ENCODE peak calls at places on chromosomes 2 and 18, in nine cellular contexts. H is activated CD8-positive, alpha-beta memory T cell treated with anti-CD3 and anti-CD28 coated beads for 24 hours; D is stimulated activated CD4-positive, alpha-beta T cell treated with anti-CD3 and anti-CD28 coated beads, Interleukin-4, amount 100 ng/mL, for 48 hours; P is choroid plexus epithelial cell; C is activated T-helper 1 cell treated with anti-CD3 and anti-CD28 coated beads, Interleukin-12 subunit alpha, Interleukin-12 subunit beta, Interleukin-2, Interleukin-4 antibody, amounts not matched to agents 30 ng/mL and 10 ng/mL and 1 ng/mL, durations not matched to agents 14 hours and 24 hours and 36 hours; T is fibroblast of mammary gland; W is NCI-H2029 treated with DMSO at 0.1 percent for 48 hours; Z is hypothalamus; A is SJSA1. J is an unnamed sample.

GRCh38 chr2:165793779-165794519 is at the start of gene GALNT3:
- DNase-seq in C (peak; percentile 25), A (no peak), D (peak; percentile 7), T (no peak), W (peak; percentile 77), Z (no peak), P (no peak), H (peak; percentile 71), J (peak; percentile 3)

GRCh38 chr2:11187733-11188132 is 32.5 kb downstream of the SLC66A3 start:
- DNase-seq in D (no peak), H (no peak), C (no peak), P (no peak), W (no peak), A (no peak), Z (no peak), T (no peak), J (no peak)

GRCh38 chr2:148642891-148643416 is 1.6 kb upstream of the EPC2 start:
- DNase-seq in A (peak; percentile 31), Z (no peak), P (peak; percentile 95), H (no peak), D (no peak), C (no peak), W (no peak), T (peak; percentile 84), J (no peak)

GRCh38 chr2:209383212-209383611 is 40.6 kb upstream of the MAP2 start:
- DNase-seq in A (peak; percentile 12), C (no peak), T (peak; percentile 86), D (no peak), P (peak; percentile 85), Z (no peak), H (no peak), W (peak; percentile 29), J (no peak)

GRCh38 chr2:175950512-175950911 is 51.6 kb downstream of the LNPK start:
- DNase-seq in P (no peak), A (no peak), D (no peak), T (no peak), C (no peak), Z (no peak), H (no peak), W (no peak), J (no peak)

GRCh38 chr2:132977812-132978529 is 308.0 kb upstream of the LYPD1 start:
- DNase-seq in C (no peak), H (no peak), T (peak; percentile 1), A (no peak), D (no peak), P (peak; percentile 11), Z (no peak), W (no peak), J (no peak)

GRCh38 chr2:239212553-239213419 is 188.0 kb downstream of the HDAC4 start:
- DNase-seq in T (no peak), A (no peak), P (no peak), D (no peak), W (no peak), H (no peak), C (no peak), Z (no peak), J (no peak)

GRCh38 chr18:3593381-3593903 is 143.5 kb downstream of the TGIF1 start:
- DNase-seq in C (no peak), D (no peak), H (peak; percentile 72), P (peak; percentile 95), Z (peak; percentile 75), T (peak; percentile 93), W (no peak), A (peak; percentile 92), J (peak; percentile 81)

GRCh38 chr2:197784956-197785941 is at the start of gene BOLL:
- DNase-seq in Z (no peak), T (no peak), C (no peak), D (no peak), W (no peak), A (no peak), H (no peak), P (no peak), J (no peak)

GRCh38 chr18:1383465-1383864 is 478.8 kb downstream of the ADCYAP1 start:
- DNase-seq in A (no peak), D (no peak), C (no peak), Z (no peak), T (no peak), H (no peak), W (no peak), P (no peak), J (no peak)

GRCh38 chr2:177678939-177679338 is 286.4 kb downstream of the AGPS start:
- DNase-seq in Z (no peak), T (no peak), W (no peak), A (no peak), H (no peak), C (no peak), D (no peak), P (no peak), J (no peak)

GRCh38 chr2:74958277-74959105 is at the start of gene POLE4:
- DNase-seq in D (peak; percentile 93), T (peak; percentile 80), P (peak; percentile 88), C (peak; percentile 89), Z (peak; percentile 81), W (peak; percentile 36), H (peak; percentile 98), A (peak; percentile 94), J (peak; percentile 49)

GRCh38 chr2:218291318-218291933 is 877 bp downstream of the TMBIM1 start:
- DNase-seq in H (no peak), D (no peak), T (peak; percentile 43), W (no peak), P (peak; percentile 43), C (no peak), Z (no peak), A (no peak), J (no peak)

GRCh38 chr2:200787351-200788128 is 24.2 kb upstream of the BZW1 start:
- DNase-seq in T (peak; percentile 98), P (peak; percentile 97), W (no peak), C (no peak), H (no peak), Z (no peak), D (no peak), A (peak; percentile 67), J (peak; percentile 1)

GRCh38 chr2:222410534-222410933 is 13.8 kb upstream of the SGPP2 start:
- DNase-seq in W (peak; percentile 72), P (no peak), D (no peak), C (no peak), A (no peak), Z (no peak), T (no peak), H (no peak), J (no peak)

GRCh38 chr2:225534697-225535096 is 135.2 kb downstream of the NYAP2 start:
- DNase-seq in A (no peak), P (no peak), D (no peak), C (no peak), H (no peak), W (no peak), T (peak; percentile 16), Z (no peak), J (no peak)

GRCh38 chr2:236236559-236237450 is 27.4 kb downstream of the ASB18 start:
- DNase-seq in T (no peak), Z (no peak), W (no peak), A (no peak), P (no peak), D (no peak), H (no peak), C (no peak), J (no peak)

GRCh38 chr2:203935568-203935967 is 995 bp upstream of the ICOS start:
- DNase-seq in C (no peak), W (no peak), T (no peak), P (no peak), D (no peak), H (no peak), A (no peak), Z (no peak), J (no peak)

GRCh38 chr2:43157506-43158232 is 68.7 kb downstream of the ZFP36L2 start:
- DNase-seq in P (no peak), C (no peak), T (peak; percentile 61), Z (no peak), A (no peak), W (no peak), H (no peak), D (no peak), J (no peak)

GRCh38 chr2:61962095-61962984 is 56.9 kb downstream of the COMMD1 start:
- DNase-seq in D (no peak), C (no peak), A (no peak), Z (no peak), P (peak; percentile 26), T (no peak), H (no peak), W (no peak), J (no peak)

GRCh38 chr2:32745191-32745590 is 117.3 kb downstream of the TTC27 start:
- DNase-seq in T (peak; percentile 55), H (no peak), A (peak; percentile 60), W (no peak), D (no peak), P (peak; percentile 27), Z (no peak), C (no peak), J (no peak)

J was measured in amygdala.